ENCODE peak calls at places on chromosomes 6 and 20, in ten cellular contexts. L is PC-9, C is neuronal stem cell, Q is transverse colon, Y is NT2/D1, J is adipocyte, X is adrenal gland, N is GM23248, V is H1, Z is body of pancreas. F is an unnamed sample.

GRCh38 chr6:160344281-160344680 is 3.9 kb upstream of the SLC22A3 start:
- DNase-seq in L (no peak), C (no peak), Q (no peak), Y (no peak), J (no peak), X (no peak), N (no peak), V (no peak), Z (no peak), F (no peak)

GRCh38 chr6:39543117-39543516 is 182.1 kb downstream of the KIF6 start:
- DNase-seq in L (no peak), C (no peak), Q (peak; percentile 23), Y (no peak), J (peak; percentile 79), X (no peak), N (peak; percentile 69), V (no peak), Z (no peak), F (no peak)

GRCh38 chr20:1465470-1466210 is 1.0 kb downstream of the NSFL1C start:
- DNase-seq in L (no peak), C (no peak), Q (no peak), Y (no peak), J (no peak), X (peak; percentile 45), N (peak; percentile 59), V (peak; percentile 11), Z (no peak), F (no peak)

GRCh38 chr6:20755631-20756030 is 221.4 kb downstream of the CDKAL1 start:
- DNase-seq in L (no peak), C (no peak), Q (no peak), Y (no peak), J (peak; percentile 25), X (no peak), N (peak; percentile 21), V (no peak), Z (no peak), F (no peak)

GRCh38 chr20:10655723-10656122 is 18.1 kb downstream of the JAG1 start:
- DNase-seq in L (no peak), C (peak; percentile 80), Q (no peak), Y (no peak), J (no peak), X (no peak), N (no peak), V (no peak), Z (no peak), F (no peak)

GRCh38 chr20:51710503-51710902 is 57.7 kb downstream of the ATP9A start:
- DNase-seq in L (no peak), C (no peak), Q (no peak), Y (no peak), J (no peak), X (no peak), N (no peak), V (no peak), Z (no peak), F (no peak)

GRCh38 chr6:52976591-52977035 is 18.5 kb downstream of the GSTA4 start:
- DNase-seq in L (no peak), C (no peak), Q (peak; percentile 28), Y (no peak), J (no peak), X (peak; percentile 33), N (no peak), V (no peak), Z (no peak), F (no peak)

GRCh38 chr6:118744261-118744941 is 93.0 kb upstream of the CEP85L start:
- DNase-seq in L (no peak), C (no peak), Q (no peak), Y (no peak), J (peak; percentile 30), X (no peak), N (peak; percentile 78), V (no peak), Z (no peak), F (no peak)

GRCh38 chr20:4794846-4795245 is 73.1 kb downstream of the PRND start:
- DNase-seq in L (no peak), C (no peak), Q (no peak), Y (no peak), J (peak; percentile 35), X (no peak), N (peak; percentile 65), V (no peak), Z (no peak), F (no peak)

GRCh38 chr6:152502421-152503188 is 134.6 kb downstream of the SYNE1 start:
- DNase-seq in L (no peak), C (no peak), Q (no peak), Y (no peak), J (no peak), X (no peak), N (no peak), V (no peak), Z (no peak), F (no peak)

GRCh38 chr6:62391358-62391757 is 105.3 kb upstream of the KHDRBS2 start:
- DNase-seq in L (no peak), C (no peak), Q (no peak), Y (no peak), J (no peak), X (no peak), N (no peak), V (no peak), Z (no peak), F (no peak)

GRCh38 chr6:43865947-43866346 is 95.9 kb downstream of the VEGFA start:
- DNase-seq in L (no peak), C (no peak), Q (no peak), Y (no peak), J (no peak), X (no peak), N (no peak), V (no peak), Z (no peak), F (no peak)

GRCh38 chr6:143677891-143678737 is at the start of gene PHACTR2:
- DNase-seq in L (peak; percentile 64), C (peak; percentile 90), Q (peak; percentile 66), Y (peak; percentile 63), J (peak; percentile 82), X (peak; percentile 88), N (peak; percentile 91), V (peak; percentile 82), Z (peak; percentile 56), F (peak; percentile 15)

GRCh38 chr6:28336284-28337024 is 506 bp upstream of the ZSCAN31 start:
- DNase-seq in L (no peak), C (no peak), Q (peak; percentile 43), Y (no peak), J (peak; percentile 68), X (peak; percentile 30), N (no peak), V (no peak), Z (peak; percentile 21), F (no peak)

GRCh38 chr20:59145926-59146800 is 17.5 kb upstream of the ZNF831 start:
- DNase-seq in L (no peak), C (no peak), Q (no peak), Y (no peak), J (no peak), X (no peak), N (no peak), V (no peak), Z (no peak), F (no peak)

GRCh38 chr20:56217820-56218219 is 30.7 kb upstream of the MC3R start:
- DNase-seq in L (no peak), C (no peak), Q (no peak), Y (peak; percentile 77), J (no peak), X (no peak), N (no peak), V (no peak), Z (no peak), F (no peak)
- H3K9me3 ChIP-seq in L (no peaks in the 10 kb centered on the region), C (no peaks in the 10 kb centered on the region), Q (no peaks in the 10 kb centered on the region), Y (peaks cover 33% of the 10 kb centered on the region), J (peaks cover 6% of the 10 kb centered on the region), X (no peaks in the 10 kb centered on the region), N (no peaks in the 10 kb centered on the region), V (peaks cover 29% of the 10 kb centered on the region), Z (no peaks in the 10 kb centered on the region), F (no peaks in the 10 kb centered on the region)

DNA sequence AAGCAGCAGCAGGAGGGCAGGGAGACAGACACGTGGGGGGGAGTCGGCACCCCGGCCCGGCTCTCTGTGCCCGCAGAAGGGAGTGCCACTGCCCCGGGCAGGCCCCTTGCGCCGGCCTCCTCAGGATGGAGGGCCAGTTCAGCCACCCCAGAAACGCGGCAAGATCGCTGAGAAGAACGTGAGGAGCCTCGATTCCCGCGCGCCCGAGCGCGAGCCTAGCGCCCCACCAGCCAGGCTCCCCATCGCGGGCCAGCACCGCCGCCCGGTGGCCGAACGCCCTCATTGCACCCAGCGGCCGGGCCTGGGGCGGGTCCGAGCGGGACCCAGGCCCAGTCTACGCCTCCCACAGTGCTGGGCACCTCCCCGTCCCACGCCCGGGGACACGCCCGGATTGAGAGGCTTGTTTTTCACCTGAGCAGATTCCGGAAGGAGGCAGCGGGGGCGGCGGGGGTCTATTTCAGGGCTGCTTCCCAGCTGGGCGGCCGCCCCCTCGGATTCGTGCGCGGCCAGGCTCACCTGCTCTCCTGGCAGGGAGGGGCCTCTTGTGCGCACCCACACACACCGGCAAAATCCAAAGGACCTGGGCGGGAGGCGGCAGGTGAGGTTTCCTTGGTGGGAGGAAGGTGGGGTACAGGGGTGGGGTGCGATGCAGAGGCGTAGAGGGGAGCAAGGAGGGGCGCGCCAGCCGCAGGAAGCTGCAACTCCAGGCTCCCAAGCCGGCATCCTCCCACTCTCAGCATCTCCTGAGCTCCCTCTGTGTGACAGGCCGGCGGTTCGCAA is 9.0 kb upstream of the GRM4 start:
- DNase-seq in L (peak; percentile 50), C (peak; percentile 63), Q (peak; percentile 53), Y (no peak), J (peak; percentile 79), X (peak; percentile 35), N (peak; percentile 80), V (peak; percentile 99), Z (peak; percentile 47), F (peak; percentile 73)
- H3K9me3 ChIP-seq in L (no peaks in the 10 kb centered on the region), C (no peaks in the 10 kb centered on the region), Q (peaks cover 8% of the 10 kb centered on the region), Y (peaks cover 8% of the 10 kb centered on the region), J (peaks cover 18% of the 10 kb centered on the region), X (peaks cover 3% of the 10 kb centered on the region), N (no peaks in the 10 kb centered on the region), V (peaks cover 7% of the 10 kb centered on the region), Z (no peaks in the 10 kb centered on the region), F (no peaks in the 10 kb centered on the region)

DNA sequence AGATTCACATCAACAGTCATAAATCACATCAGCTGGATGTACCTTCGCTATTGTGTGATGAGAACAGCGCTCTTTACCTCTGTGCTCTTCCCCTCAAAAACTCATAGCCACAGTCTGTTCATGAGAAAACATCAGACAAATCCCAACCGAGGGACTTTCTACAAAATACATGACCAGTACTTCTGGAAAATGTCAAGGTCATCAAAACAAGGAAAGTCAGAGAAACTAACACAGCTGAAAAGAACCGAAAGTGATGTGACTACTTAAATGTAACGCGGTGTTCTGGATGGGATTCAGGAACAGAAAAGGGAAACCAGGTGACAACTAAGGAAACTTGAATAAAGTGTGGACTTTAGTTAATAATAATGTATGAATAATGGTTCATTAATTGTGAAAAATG is 112.0 kb upstream of the CBLN4 start:
- DNase-seq in L (no peak), C (no peak), Q (no peak), Y (no peak), J (no peak), X (no peak), N (no peak), V (no peak), Z (no peak), F (no peak)
- H3K9me3 ChIP-seq in L (no peaks in the 10 kb centered on the region), C (no peaks in the 10 kb centered on the region), Q (no peaks in the 10 kb centered on the region), Y (no peaks in the 10 kb centered on the region), J (no peaks in the 10 kb centered on the region), X (no peaks in the 10 kb centered on the region), N (no peaks in the 10 kb centered on the region), V (peaks cover 57% of the 10 kb centered on the region), Z (no peaks in the 10 kb centered on the region), F (no peaks in the 10 kb centered on the region)

DNA sequence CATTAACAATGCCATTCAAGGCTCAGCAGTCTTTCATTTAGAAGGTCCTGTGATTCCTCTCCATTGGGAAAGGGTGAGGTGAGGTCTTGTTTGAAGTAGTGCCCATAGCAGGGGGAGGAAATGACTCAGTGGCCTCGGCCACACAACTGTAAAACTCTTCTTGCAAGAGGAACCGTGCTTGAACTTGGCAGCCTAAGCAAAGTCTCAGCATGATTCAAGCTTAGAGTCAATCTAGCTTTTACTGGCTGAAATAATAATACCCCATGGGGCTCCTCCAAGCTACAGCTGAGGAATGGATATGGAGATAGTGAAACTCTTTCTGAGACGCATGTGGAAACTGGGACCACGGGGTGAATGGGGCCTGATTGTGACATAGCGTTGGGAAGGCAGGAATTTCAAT is 428.2 kb downstream of the BMP2 start:
- DNase-seq in L (no peak), C (no peak), Q (no peak), Y (peak; percentile 6), J (no peak), X (no peak), N (peak; percentile 71), V (no peak), Z (no peak), F (no peak)
- H3K9me3 ChIP-seq in L (no peaks in the 10 kb centered on the region), C (no peaks in the 10 kb centered on the region), Q (no peaks in the 10 kb centered on the region), Y (no peaks in the 10 kb centered on the region), J (no peaks in the 10 kb centered on the region), X (no peaks in the 10 kb centered on the region), N (no peaks in the 10 kb centered on the region), V (no peaks in the 10 kb centered on the region), Z (no peaks in the 10 kb centered on the region), F (peaks cover 2% of the 10 kb centered on the region)